ENCODE peak calls at places on chromosomes 16 and 17, in four cellular contexts. A, W, M and B are unnamed samples.

GRCh38 chr16:77971306-77972131 is 50.8 kb upstream of the CLEC3A start:
- DNase-seq in W (peak; percentile 47), A (peak; percentile 82), M (peak; percentile 67), B (peak; percentile 32)

GRCh38 chr17:36707904-36708303 is 106.5 kb downstream of the MRM1 start:
- DNase-seq in A (no peak), M (no peak), W (no peak), B (no peak)

GRCh38 chr16:648071-648785 is 937 bp upstream of the WDR90 start:
- DNase-seq in M (peak; percentile 57), A (no peak), W (peak; percentile 72), B (peak; percentile 78)

GRCh38 chr17:69609495-69610315 is 195.2 kb downstream of the MAP2K6 start:
- DNase-seq in M (peak; percentile 7), A (peak; percentile 19), W (no peak), B (no peak)

GRCh38 chr17:29623283-29623647 is 553 bp upstream of the CORO6 start:
- DNase-seq in M (no peak), A (no peak), W (no peak), B (no peak)

GRCh38 chr17:61133853-61134252 is 265.8 kb upstream of the TBX2 start:
- DNase-seq in W (no peak), M (no peak), A (no peak), B (no peak)

GRCh38 chr16:106623-107324 is 28.7 kb downstream of the MPG start:
- DNase-seq in A (peak; percentile 41), M (peak; percentile 66), W (no peak), B (peak; percentile 57)

GRCh38 chr17:44792276-44792675 is 33.5 kb downstream of the ADAM11 start:
- DNase-seq in W (no peak), M (no peak), A (no peak), B (no peak)

GRCh38 chr17:80192268-80192667 is 22.4 kb downstream of the CARD14 start:
- DNase-seq in W (no peak), M (peak; percentile 53), A (no peak), B (no peak)

GRCh38 chr17:77899494-77899893 is 59.0 kb upstream of the TNRC6C start:
- DNase-seq in A (no peak), W (no peak), M (no peak), B (no peak)
- TF ChIP-seq TAF1 in A (no peak), W (no peak), M (no peak), B (no peak)

GRCh38 chr17:76383645-76384221 is 676 bp upstream of the SPHK1 start:
- DNase-seq in A (no peak), W (peak; percentile 59), M (peak; percentile 63), B (peak; percentile 54)

GRCh38 chr17:76385892-76386786 is 1.7 kb downstream of the SPHK1 start:
- DNase-seq in A (no peak), W (peak; percentile 94), M (peak; percentile 85), B (peak; percentile 96)

GRCh38 chr17:76382803-76383644 is 1.4 kb upstream of the SPHK1 start:
- DNase-seq in M (peak; percentile 89), A (no peak), W (peak; percentile 78), B (peak; percentile 78)

GRCh38 chr17:76384987-76385891 is 830 bp downstream of the SPHK1 start:
- DNase-seq in W (no peak), M (peak; percentile 39), A (no peak), B (no peak)

DNA sequence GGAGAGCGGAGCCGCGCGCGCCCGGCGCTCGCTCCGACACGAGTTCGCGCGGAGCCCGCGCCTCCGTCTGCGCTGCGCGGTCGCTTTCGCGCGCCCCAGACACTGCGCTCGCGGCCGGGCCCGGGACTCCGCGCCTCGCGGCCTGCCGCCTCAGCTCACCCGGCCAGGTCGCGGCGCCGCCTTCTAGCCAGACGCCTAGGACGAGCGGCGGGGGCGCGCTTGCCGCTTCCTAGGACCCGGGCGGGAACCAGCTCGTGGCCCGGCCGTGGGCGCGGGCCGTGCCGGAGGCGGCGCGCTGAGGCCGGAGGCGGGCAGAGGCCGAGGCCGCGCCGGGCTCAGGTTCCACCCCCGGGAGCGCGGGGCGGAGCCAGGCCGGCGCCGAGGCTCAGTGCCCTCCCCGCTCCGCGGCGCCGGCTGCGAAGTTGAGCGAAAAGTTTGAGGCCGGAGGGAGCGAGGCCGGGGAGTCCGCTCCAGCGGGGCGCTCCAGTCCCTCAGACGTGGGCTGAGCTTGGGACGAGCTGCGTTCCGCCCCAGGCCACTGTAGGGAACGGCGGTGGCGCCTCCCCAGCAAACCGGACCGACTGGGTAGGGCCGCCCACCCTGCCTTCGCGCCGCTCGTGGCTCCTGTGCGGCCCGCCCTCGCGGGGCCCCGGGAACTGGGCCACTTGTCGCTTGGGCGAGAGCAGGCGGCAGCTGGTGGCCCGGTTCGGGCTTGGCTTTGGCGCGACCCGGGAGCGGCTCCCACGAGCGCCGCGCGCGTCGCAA is at the start of gene SPHK1:
- DNase-seq in W (peak; percentile 91), A (no peak), M (peak; percentile 74), B (peak; percentile 91)
- TF ChIP-seq POLR2A in W (no peak), A (no peak), M (peak; percentile 92), B (no peak)

DNA sequence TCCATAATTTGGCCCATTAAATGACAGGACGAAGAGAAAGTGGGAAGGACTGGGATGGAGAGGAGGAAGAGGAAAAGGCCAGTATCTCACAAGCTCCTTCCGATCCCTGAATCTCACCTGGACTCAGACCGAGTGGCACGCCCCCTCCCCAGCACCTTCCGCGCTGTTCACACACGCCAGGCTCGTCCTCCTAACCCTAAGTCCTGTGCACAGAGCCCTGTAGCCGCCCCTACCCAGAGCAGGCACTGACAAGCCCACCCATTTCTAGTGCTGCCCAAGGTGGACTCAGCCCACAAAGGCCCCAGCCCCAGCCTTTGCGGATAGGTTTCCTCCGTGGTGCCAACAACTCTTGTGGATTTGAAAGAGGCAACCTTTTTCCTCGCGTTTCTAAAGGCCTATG is 9.2 kb downstream of the HS3ST3B1 start:
- DNase-seq in A (no peak), M (no peak), W (no peak), B (no peak)
- TF ChIP-seq TAF1 in A (no peak), M (no peak), W (no peak), B (no peak)

DNA sequence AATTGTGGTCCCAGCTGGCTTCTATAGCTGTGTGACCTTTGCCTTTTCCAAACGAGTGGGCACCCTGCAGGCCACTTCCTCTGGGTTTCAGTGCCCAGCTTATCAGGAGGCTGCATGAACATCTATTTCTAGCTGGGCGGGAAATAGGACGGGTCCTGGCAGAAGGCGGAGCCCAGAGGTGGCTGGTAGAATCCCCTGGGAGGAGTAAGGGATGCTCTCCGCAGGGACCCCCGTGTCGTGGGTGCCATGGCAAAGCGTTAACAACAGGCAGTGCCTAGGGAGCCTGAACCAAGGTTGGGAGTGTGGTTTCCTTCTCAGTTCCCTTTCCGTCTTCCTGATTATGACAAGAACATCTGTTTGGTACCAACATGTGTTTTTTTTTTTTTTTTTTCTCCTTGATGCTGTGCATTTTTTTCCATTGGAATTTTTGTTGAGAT is 58.2 kb downstream of the PLCG2 start:
- DNase-seq in M (no peak), W (no peak), A (no peak), B (no peak)
- TF ChIP-seq POLR2A in M (no peak), W (peak; percentile 30), A (no peak), B (no peak)

GRCh38 chr17:1077536-1078061 is 80.7 kb downstream of the TIMM22 start:
- DNase-seq in W (no peak), M (no peak), A (no peak), B (no peak)

GRCh38 chr17:1078831-1079561 is 82.1 kb downstream of the TIMM22 start:
- DNase-seq in A (no peak), M (no peak), W (no peak), B (no peak)

GRCh38 chr17:1076299-1076981 is 79.5 kb downstream of the TIMM22 start:
- DNase-seq in W (no peak), M (no peak), A (no peak), B (no peak)

GRCh38 chr17:1076982-1077302 is 80.0 kb downstream of the TIMM22 start:
- DNase-seq in M (no peak), W (no peak), A (no peak), B (no peak)

DNA sequence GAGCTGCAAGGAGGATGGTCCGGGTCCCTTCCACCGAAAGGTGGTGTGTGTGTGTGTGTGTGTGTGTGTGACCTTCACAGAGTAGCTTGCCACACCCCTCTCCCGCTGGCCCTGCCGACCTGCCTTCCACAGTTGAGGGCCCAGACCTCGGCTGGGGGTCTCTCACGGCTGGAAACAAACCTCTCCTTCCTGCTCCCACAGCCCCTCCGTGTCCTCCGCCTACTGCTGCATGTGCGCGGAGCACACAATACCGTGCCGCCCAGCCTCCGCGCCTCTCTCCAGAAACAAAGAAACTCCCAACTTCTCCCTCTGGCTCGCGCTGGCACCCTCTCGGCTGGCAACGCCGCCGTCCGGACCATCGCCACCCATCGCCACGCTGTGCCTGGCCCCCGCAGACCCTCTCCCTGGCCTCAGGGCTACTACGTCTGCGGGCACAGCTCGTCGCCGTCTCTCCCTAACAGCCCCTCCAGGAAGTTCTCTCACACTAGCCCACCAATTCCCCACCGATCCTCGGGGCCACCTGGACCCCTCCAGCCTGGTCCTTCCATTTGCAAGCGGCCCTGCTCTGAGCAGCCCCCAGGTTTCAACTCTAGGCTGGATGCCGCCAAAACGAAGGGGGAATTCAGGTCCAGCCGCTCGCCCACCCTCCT is 81.3 kb downstream of the TIMM22 start:
- DNase-seq in W (no peak), M (no peak), A (no peak), B (no peak)
- TF ChIP-seq TAF1 in W (no peak), M (no peak), A (no peak), B (no peak)

GRCh38 chr16:74997042-74997491 is 1.8 kb upstream of the ZNRF1 start:
- DNase-seq in A (no peak), W (no peak), M (peak; percentile 83), B (no peak)

GRCh38 chr16:74999683-75000480 is 1.1 kb downstream of the ZNRF1 start:
- DNase-seq in M (peak; percentile 44), A (no peak), W (peak; percentile 47), B (peak; percentile 54)

GRCh38 chr16:74999208-74999682 is 421 bp downstream of the ZNRF1 start:
- DNase-seq in A (no peak), M (no peak), W (peak; percentile 44), B (peak; percentile 44)

GRCh38 chr16:75000481-75001081 is 1.8 kb downstream of the ZNRF1 start:
- DNase-seq in W (no peak), M (no peak), A (no peak), B (no peak)

GRCh38 chr16:74998481-74999207 is at the start of gene ZNRF1:
- DNase-seq in A (peak; percentile 60), M (peak; percentile 82), W (peak; percentile 86), B (peak; percentile 84)
- TF ChIP-seq POLR2A in A (peak; percentile 74), M (peak; percentile 50), W (no peak), B (peak; percentile 70)